ENCODE peak calls at places on chromosome 2, in ten cellular contexts. One of them, this sample, is unnamed.

GRCh38 chr2:39772086-39772811 is 6.8 kb downstream of the THUMPD2 start:
- DNase-seq in neural crest cell: no peak
- DNase-seq in Panc1: no peak
- DNase-seq in right lobe of liver: no peak
- DNase-seq in GM20000: no peak
- DNase-seq in spleen: no peak
- DNase-seq in astrocyte of the spinal cord: peak
- DNase-seq in GM23338: peak
- DNase-seq in progenitor cell of endocrine pancreas: no peak
- DNase-seq in astrocyte of the cerebellum: no peak
- DNase-seq in this sample: no peak

GRCh38 chr2:17792515-17792914 is 23.7 kb upstream of the MSGN1 start:
- DNase-seq in neural crest cell: no peak
- DNase-seq in Panc1: no peak
- DNase-seq in right lobe of liver: no peak
- DNase-seq in GM20000: no peak
- DNase-seq in spleen: no peak
- DNase-seq in astrocyte of the spinal cord: no peak
- DNase-seq in GM23338: no peak
- DNase-seq in progenitor cell of endocrine pancreas: no peak
- DNase-seq in astrocyte of the cerebellum: no peak
- DNase-seq in this sample: no peak

GRCh38 chr2:119672161-119672862 is 6.7 kb upstream of the TMEM177 start:
- DNase-seq in neural crest cell: no peak
- DNase-seq in Panc1: no peak
- DNase-seq in right lobe of liver: no peak
- DNase-seq in GM20000: no peak
- DNase-seq in spleen: no peak
- DNase-seq in astrocyte of the spinal cord: no peak
- DNase-seq in GM23338: no peak
- DNase-seq in progenitor cell of endocrine pancreas: no peak
- DNase-seq in astrocyte of the cerebellum: no peak
- DNase-seq in this sample: peak

GRCh38 chr2:105553538-105554196 is 154.8 kb upstream of the FHL2 start:
- DNase-seq in neural crest cell: no peak
- DNase-seq in Panc1: no peak
- DNase-seq in right lobe of liver: no peak
- DNase-seq in GM20000: no peak
- DNase-seq in spleen: no peak
- DNase-seq in astrocyte of the spinal cord: peak
- DNase-seq in GM23338: no peak
- DNase-seq in progenitor cell of endocrine pancreas: no peak
- DNase-seq in astrocyte of the cerebellum: no peak
- DNase-seq in this sample: no peak

GRCh38 chr2:831225-831536 is 119.5 kb upstream of the SNTG2 start:
- DNase-seq in neural crest cell: no peak
- DNase-seq in Panc1: no peak
- DNase-seq in right lobe of liver: no peak
- DNase-seq in GM20000: no peak
- DNase-seq in spleen: no peak
- DNase-seq in astrocyte of the spinal cord: no peak
- DNase-seq in GM23338: no peak
- DNase-seq in progenitor cell of endocrine pancreas: no peak
- DNase-seq in astrocyte of the cerebellum: no peak
- DNase-seq in this sample: no peak

GRCh38 chr2:179467111-179467510 is 202.5 kb upstream of the SESTD1 start:
- DNase-seq in neural crest cell: no peak
- DNase-seq in Panc1: no peak
- DNase-seq in right lobe of liver: no peak
- DNase-seq in GM20000: no peak
- DNase-seq in spleen: no peak
- DNase-seq in astrocyte of the spinal cord: peak
- DNase-seq in GM23338: no peak
- DNase-seq in progenitor cell of endocrine pancreas: no peak
- DNase-seq in astrocyte of the cerebellum: no peak
- DNase-seq in this sample: no peak

GRCh38 chr2:200089756-200090109 is 134.4 kb downstream of the MAIP1 start:
- DNase-seq in neural crest cell: no peak
- DNase-seq in Panc1: no peak
- DNase-seq in right lobe of liver: no peak
- DNase-seq in GM20000: no peak
- DNase-seq in spleen: no peak
- DNase-seq in astrocyte of the spinal cord: no peak
- DNase-seq in GM23338: no peak
- DNase-seq in progenitor cell of endocrine pancreas: no peak
- DNase-seq in astrocyte of the cerebellum: no peak
- DNase-seq in this sample: no peak

GRCh38 chr2:9145752-9146430 is 60.7 kb upstream of the ASAP2 start:
- DNase-seq in neural crest cell: no peak
- DNase-seq in Panc1: no peak
- DNase-seq in right lobe of liver: no peak
- DNase-seq in GM20000: no peak
- DNase-seq in spleen: peak
- DNase-seq in astrocyte of the spinal cord: no peak
- DNase-seq in GM23338: peak
- DNase-seq in progenitor cell of endocrine pancreas: no peak
- DNase-seq in astrocyte of the cerebellum: no peak
- DNase-seq in this sample: no peak

GRCh38 chr2:43541165-43541564 is 54.7 kb downstream of the THADA start:
- DNase-seq in neural crest cell: no peak
- DNase-seq in Panc1: no peak
- DNase-seq in right lobe of liver: no peak
- DNase-seq in GM20000: no peak
- DNase-seq in spleen: no peak
- DNase-seq in astrocyte of the spinal cord: no peak
- DNase-seq in GM23338: no peak
- DNase-seq in progenitor cell of endocrine pancreas: no peak
- DNase-seq in astrocyte of the cerebellum: no peak
- DNase-seq in this sample: no peak

GRCh38 chr2:43538034-43538670 is 57.7 kb downstream of the THADA start:
- DNase-seq in neural crest cell: no peak
- DNase-seq in Panc1: no peak
- DNase-seq in right lobe of liver: no peak
- DNase-seq in GM20000: no peak
- DNase-seq in spleen: no peak
- DNase-seq in astrocyte of the spinal cord: no peak
- DNase-seq in GM23338: no peak
- DNase-seq in progenitor cell of endocrine pancreas: no peak
- DNase-seq in astrocyte of the cerebellum: no peak
- DNase-seq in this sample: no peak

GRCh38 chr2:43539436-43539835 is 56.4 kb downstream of the THADA start:
- DNase-seq in neural crest cell: no peak
- DNase-seq in Panc1: no peak
- DNase-seq in right lobe of liver: no peak
- DNase-seq in GM20000: no peak
- DNase-seq in spleen: no peak
- DNase-seq in astrocyte of the spinal cord: no peak
- DNase-seq in GM23338: no peak
- DNase-seq in progenitor cell of endocrine pancreas: no peak
- DNase-seq in astrocyte of the cerebellum: no peak
- DNase-seq in this sample: no peak

GRCh38 chr2:43539991-43540860 is 55.6 kb downstream of the THADA start:
- DNase-seq in neural crest cell: no peak
- DNase-seq in Panc1: no peak
- DNase-seq in right lobe of liver: peak
- DNase-seq in GM20000: no peak
- DNase-seq in spleen: no peak
- DNase-seq in astrocyte of the spinal cord: peak
- DNase-seq in GM23338: no peak
- DNase-seq in progenitor cell of endocrine pancreas: no peak
- DNase-seq in astrocyte of the cerebellum: peak
- DNase-seq in this sample: no peak

DNA sequence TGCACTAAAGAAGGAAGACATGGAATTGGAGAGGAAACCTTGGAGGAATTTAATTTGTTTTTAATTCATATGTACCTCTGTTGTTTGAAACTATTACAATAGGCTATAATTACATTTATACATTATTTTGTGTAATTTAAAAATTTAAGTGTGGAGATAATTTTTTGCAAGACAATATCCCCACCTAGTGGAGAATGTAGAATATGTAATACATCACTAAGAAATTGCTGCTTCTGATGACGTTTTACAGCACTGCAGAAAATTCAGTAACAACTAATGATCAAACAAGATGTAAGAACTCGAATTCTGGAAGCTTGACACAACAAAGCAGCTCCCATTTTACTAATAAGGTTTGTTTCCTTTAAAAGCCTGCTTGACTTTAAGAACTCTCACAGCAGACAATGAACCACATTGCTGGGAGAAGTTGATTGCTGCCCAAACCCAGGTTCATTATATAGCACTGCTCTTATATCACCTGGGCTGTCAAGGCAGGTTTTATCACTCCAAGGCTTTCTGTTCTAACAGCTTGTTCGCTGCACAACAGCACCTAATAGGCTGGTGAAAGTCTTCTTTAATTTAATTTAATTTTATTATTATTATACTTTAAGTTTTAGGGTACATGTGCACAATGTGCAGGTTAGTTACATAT is 53.4 kb downstream of the THADA start:
- DNase-seq in neural crest cell: no peak
- DNase-seq in Panc1: peak
- DNase-seq in right lobe of liver: no peak
- DNase-seq in GM20000: peak
- DNase-seq in spleen: no peak
- DNase-seq in astrocyte of the spinal cord: peak
- DNase-seq in GM23338: peak
- DNase-seq in progenitor cell of endocrine pancreas: no peak
- DNase-seq in astrocyte of the cerebellum: peak
- DNase-seq in this sample: no peak
- TF ChIP-seq CTCF in neural crest cell: peak
- TF ChIP-seq CTCF in Panc1: peak
- TF ChIP-seq CTCF in right lobe of liver: peak
- TF ChIP-seq CTCF in GM20000: peak
- TF ChIP-seq CTCF in spleen: peak
- TF ChIP-seq CTCF in astrocyte of the spinal cord: peak
- TF ChIP-seq CTCF in GM23338: peak
- TF ChIP-seq CTCF in progenitor cell of endocrine pancreas: peak
- TF ChIP-seq CTCF in astrocyte of the cerebellum: no peak
- TF ChIP-seq CTCF in this sample: peak

GRCh38 chr2:195575021-195575420 is 82.0 kb upstream of the SLC39A10 start:
- DNase-seq in neural crest cell: no peak
- DNase-seq in Panc1: no peak
- DNase-seq in right lobe of liver: no peak
- DNase-seq in GM20000: no peak
- DNase-seq in spleen: no peak
- DNase-seq in astrocyte of the spinal cord: no peak
- DNase-seq in GM23338: no peak
- DNase-seq in progenitor cell of endocrine pancreas: no peak
- DNase-seq in astrocyte of the cerebellum: no peak
- DNase-seq in this sample: no peak

GRCh38 chr2:195573314-195573713 is 83.7 kb upstream of the SLC39A10 start:
- DNase-seq in neural crest cell: no peak
- DNase-seq in Panc1: no peak
- DNase-seq in right lobe of liver: no peak
- DNase-seq in GM20000: no peak
- DNase-seq in spleen: no peak
- DNase-seq in astrocyte of the spinal cord: no peak
- DNase-seq in GM23338: no peak
- DNase-seq in progenitor cell of endocrine pancreas: no peak
- DNase-seq in astrocyte of the cerebellum: no peak
- DNase-seq in this sample: no peak

GRCh38 chr2:195572894-195573293 is 84.1 kb upstream of the SLC39A10 start:
- DNase-seq in neural crest cell: no peak
- DNase-seq in Panc1: no peak
- DNase-seq in right lobe of liver: no peak
- DNase-seq in GM20000: no peak
- DNase-seq in spleen: no peak
- DNase-seq in astrocyte of the spinal cord: no peak
- DNase-seq in GM23338: no peak
- DNase-seq in progenitor cell of endocrine pancreas: no peak
- DNase-seq in astrocyte of the cerebellum: no peak
- DNase-seq in this sample: no peak

GRCh38 chr2:195574305-195574704 is 82.7 kb upstream of the SLC39A10 start:
- DNase-seq in neural crest cell: no peak
- DNase-seq in Panc1: no peak
- DNase-seq in right lobe of liver: no peak
- DNase-seq in GM20000: no peak
- DNase-seq in spleen: no peak
- DNase-seq in astrocyte of the spinal cord: no peak
- DNase-seq in GM23338: no peak
- DNase-seq in progenitor cell of endocrine pancreas: no peak
- DNase-seq in astrocyte of the cerebellum: no peak
- DNase-seq in this sample: no peak

DNA sequence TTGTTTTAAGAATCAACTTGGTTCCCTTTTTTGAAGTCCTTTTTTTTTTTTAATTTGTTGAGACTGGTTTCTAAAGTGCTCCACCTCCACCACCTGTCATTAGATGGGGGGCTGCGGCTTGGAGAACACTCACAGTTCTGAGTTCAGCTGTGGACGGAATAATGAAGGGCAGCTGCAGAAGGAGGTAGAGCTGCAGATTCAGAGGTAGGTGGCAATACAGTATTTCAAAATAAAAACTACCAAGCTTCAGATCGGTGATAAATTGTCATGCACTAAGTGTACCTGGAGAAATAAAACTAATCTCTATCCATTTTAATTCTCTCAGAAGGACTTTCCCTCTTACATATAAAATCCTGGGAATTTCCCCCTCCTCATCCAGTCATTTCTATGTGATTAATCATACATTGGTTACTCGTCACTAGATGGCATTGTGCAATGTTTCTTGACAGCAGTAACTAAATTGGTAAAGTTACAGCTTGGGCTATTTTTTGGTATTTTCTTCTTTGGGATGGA is 81.1 kb upstream of the SLC39A10 start:
- DNase-seq in neural crest cell: no peak
- DNase-seq in Panc1: no peak
- DNase-seq in right lobe of liver: no peak
- DNase-seq in GM20000: peak
- DNase-seq in spleen: peak
- DNase-seq in astrocyte of the spinal cord: peak
- DNase-seq in GM23338: peak
- DNase-seq in progenitor cell of endocrine pancreas: no peak
- DNase-seq in astrocyte of the cerebellum: peak
- DNase-seq in this sample: no peak
- TF ChIP-seq CTCF in neural crest cell: no peak
- TF ChIP-seq CTCF in Panc1: peak
- TF ChIP-seq CTCF in right lobe of liver: peak
- TF ChIP-seq CTCF in GM20000: peak
- TF ChIP-seq CTCF in spleen: no peak
- TF ChIP-seq CTCF in astrocyte of the spinal cord: no peak
- TF ChIP-seq CTCF in GM23338: peak
- TF ChIP-seq CTCF in progenitor cell of endocrine pancreas: no peak
- TF ChIP-seq CTCF in astrocyte of the cerebellum: no peak
- TF ChIP-seq CTCF in this sample: no peak

DNA sequence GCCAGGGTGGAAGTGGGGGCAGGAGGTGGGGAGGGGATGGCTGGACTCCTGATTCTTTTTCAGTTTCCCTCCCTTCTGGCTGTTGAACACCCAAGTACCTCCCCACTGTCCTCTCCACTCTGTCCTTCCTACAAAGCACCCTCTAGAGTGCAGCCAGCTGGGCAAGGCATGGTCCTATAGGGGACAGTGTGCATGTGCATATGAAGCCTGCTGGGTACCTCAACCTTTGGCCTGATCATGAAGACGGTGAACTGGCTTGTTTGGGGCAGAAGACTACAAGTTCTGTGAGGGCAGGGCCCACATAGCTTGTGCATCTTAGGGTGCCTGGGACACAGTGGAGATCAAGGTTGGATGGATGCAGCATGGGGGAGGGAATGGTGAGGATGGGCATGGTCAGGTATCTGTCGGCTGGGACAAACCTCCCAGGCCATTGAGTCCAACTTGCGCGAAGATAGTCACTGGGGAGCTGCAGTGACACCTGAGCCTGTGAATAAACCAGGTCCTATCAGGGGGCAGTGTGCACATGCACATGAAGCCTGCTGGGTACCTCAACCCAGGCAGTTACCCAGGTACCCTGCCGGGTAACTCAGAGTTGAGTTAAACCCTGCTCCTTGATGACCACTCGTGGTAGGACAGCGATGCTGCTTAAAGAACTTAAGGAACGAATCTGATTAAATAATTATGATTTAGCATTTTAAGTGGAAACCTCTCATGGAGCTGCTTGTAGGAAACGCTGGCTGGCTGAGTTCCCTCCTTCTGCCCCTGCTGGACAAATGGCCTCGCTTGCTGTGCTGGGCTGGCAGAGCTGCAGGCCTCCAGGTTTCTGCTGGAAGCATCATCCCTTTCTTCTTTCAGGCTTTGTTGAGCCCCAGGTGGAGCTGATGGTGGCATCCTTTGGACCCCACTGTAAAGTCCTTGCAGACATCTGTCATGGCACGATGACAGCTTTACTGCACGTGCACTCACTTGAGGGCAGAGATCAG is 84.0 kb downstream of the POLR1A start:
- DNase-seq in neural crest cell: no peak
- DNase-seq in Panc1: no peak
- DNase-seq in right lobe of liver: no peak
- DNase-seq in GM20000: no peak
- DNase-seq in spleen: no peak
- DNase-seq in astrocyte of the spinal cord: no peak
- DNase-seq in GM23338: peak
- DNase-seq in progenitor cell of endocrine pancreas: no peak
- DNase-seq in astrocyte of the cerebellum: no peak
- DNase-seq in this sample: no peak
- TF ChIP-seq CTCF in neural crest cell: no peak
- TF ChIP-seq CTCF in Panc1: no peak
- TF ChIP-seq CTCF in right lobe of liver: no peak
- TF ChIP-seq CTCF in GM20000: no peak
- TF ChIP-seq CTCF in spleen: no peak
- TF ChIP-seq CTCF in astrocyte of the spinal cord: no peak
- TF ChIP-seq CTCF in GM23338: peak
- TF ChIP-seq CTCF in progenitor cell of endocrine pancreas: no peak
- TF ChIP-seq CTCF in astrocyte of the cerebellum: peak
- TF ChIP-seq CTCF in this sample: no peak

GRCh38 chr2:54176577-54176976 is 61.2 kb downstream of the ACYP2 start:
- DNase-seq in neural crest cell: peak
- DNase-seq in Panc1: no peak
- DNase-seq in right lobe of liver: no peak
- DNase-seq in GM20000: no peak
- DNase-seq in spleen: no peak
- DNase-seq in astrocyte of the spinal cord: peak
- DNase-seq in GM23338: peak
- DNase-seq in progenitor cell of endocrine pancreas: no peak
- DNase-seq in astrocyte of the cerebellum: peak
- DNase-seq in this sample: peak
- TF ChIP-seq CTCF in neural crest cell: peak
- TF ChIP-seq CTCF in Panc1: peak
- TF ChIP-seq CTCF in right lobe of liver: peak
- TF ChIP-seq CTCF in GM20000: peak
- TF ChIP-seq CTCF in spleen: no peak
- TF ChIP-seq CTCF in astrocyte of the spinal cord: peak
- TF ChIP-seq CTCF in GM23338: peak
- TF ChIP-seq CTCF in progenitor cell of endocrine pancreas: peak
- TF ChIP-seq CTCF in astrocyte of the cerebellum: peak
- TF ChIP-seq CTCF in this sample: no peak